ENCODE peak calls at places on chromosome 3, in four cellular contexts. R is ascending aorta, V is upper lobe of right lung, C is tibial artery. W is an unnamed sample.

GRCh38 chr3:126959921-126960603 is 22.9 kb upstream of the PLXNA1 start:
- DNase-seq in R (no peak), V (peak), C (no peak), W (peak)

GRCh38 chr3:65497846-65498245 is 540.9 kb downstream of the MAGI1 start:
- DNase-seq in C (no peak), V (no peak), R (no peak), W (no peak)

GRCh38 chr3:117989982-117990381 is 1044.7 kb downstream of the IGSF11 start:
- DNase-seq in R (no peak), V (no peak), C (no peak), W (no peak)

GRCh38 chr3:170797685-170798084 is 72.3 kb downstream of the RPL22L1 start:
- DNase-seq in V (no peak), R (no peak), C (no peak), W (no peak)

GRCh38 chr3:146265720-146266119 is 14.8 kb upstream of the PLSCR4 start:
- DNase-seq in R (no peak), C (no peak), V (no peak), W (no peak)

GRCh38 chr3:46663611-46664135 is 29.8 kb downstream of the ALS2CL start:
- DNase-seq in C (no peak), V (peak), R (peak), W (no peak)

GRCh38 chr3:66314455-66314854 is 93.7 kb downstream of the SLC25A26 start:
- DNase-seq in V (no peak), C (no peak), R (no peak), W (peak)

GRCh38 chr3:136464502-136464901 is 214.4 kb downstream of the PCCB start:
- DNase-seq in R (no peak), C (no peak), V (no peak), W (no peak)

GRCh38 chr3:95280711-95281352 is 1218.0 kb downstream of the NSUN3 start:
- DNase-seq in C (no peak), R (no peak), V (no peak), W (no peak)

GRCh38 chr3:188097786-188098185 is 56.2 kb upstream of the LPP start:
- DNase-seq in R (no peak), V (no peak), C (no peak), W (no peak)

DNA sequence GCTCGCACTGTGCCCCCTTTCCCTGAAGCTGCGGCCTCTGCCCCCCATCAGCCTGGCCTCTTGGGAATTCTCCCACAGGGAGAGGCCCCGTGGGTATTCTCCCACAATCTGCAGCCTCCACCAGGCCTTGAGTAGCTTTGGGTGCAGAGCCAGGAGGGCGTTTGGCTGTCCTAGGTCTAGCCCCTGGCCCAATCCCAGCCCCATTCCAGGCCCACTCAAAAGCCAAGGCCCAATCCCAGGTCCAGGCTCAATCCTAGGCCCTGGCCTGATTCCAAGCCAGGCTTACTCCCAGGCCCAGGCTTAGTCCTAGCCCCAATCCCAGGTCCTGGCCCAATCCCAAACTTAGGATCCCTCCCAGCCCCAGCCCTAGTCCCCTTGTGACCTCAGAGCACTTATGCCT is 59.8 kb downstream of the CHCHD4 start:
- DNase-seq in C (no peak), R (no peak), V (no peak), W (no peak)
- H3K4me3 ChIP-seq in C (no peak), R (no peak), V (no peak), W (no peak)

GRCh38 chr3:62036726-62037125 is 336.6 kb downstream of the FEZF2 start:
- DNase-seq in C (no peak), V (no peak), R (no peak), W (no peak)
- H3K4me3 ChIP-seq in C (no peak), V (no peak), R (no peak), W (no peak)

GRCh38 chr3:97291901-97292300 is 472.7 kb upstream of the ARL6 start:
- DNase-seq in R (no peak), C (no peak), V (peak), W (no peak)

GRCh38 chr3:97301114-97301513 is 463.4 kb upstream of the ARL6 start:
- DNase-seq in V (no peak), R (no peak), C (no peak), W (no peak)

GRCh38 chr3:97293596-97294131 is 470.9 kb upstream of the ARL6 start:
- DNase-seq in V (peak), C (no peak), R (no peak), W (no peak)

GRCh38 chr3:97297032-97297431 is 467.5 kb upstream of the ARL6 start:
- DNase-seq in R (no peak), V (no peak), C (no peak), W (no peak)
- H3K4me3 ChIP-seq in R (no peak), V (no peak), C (no peak), W (no peak)

DNA sequence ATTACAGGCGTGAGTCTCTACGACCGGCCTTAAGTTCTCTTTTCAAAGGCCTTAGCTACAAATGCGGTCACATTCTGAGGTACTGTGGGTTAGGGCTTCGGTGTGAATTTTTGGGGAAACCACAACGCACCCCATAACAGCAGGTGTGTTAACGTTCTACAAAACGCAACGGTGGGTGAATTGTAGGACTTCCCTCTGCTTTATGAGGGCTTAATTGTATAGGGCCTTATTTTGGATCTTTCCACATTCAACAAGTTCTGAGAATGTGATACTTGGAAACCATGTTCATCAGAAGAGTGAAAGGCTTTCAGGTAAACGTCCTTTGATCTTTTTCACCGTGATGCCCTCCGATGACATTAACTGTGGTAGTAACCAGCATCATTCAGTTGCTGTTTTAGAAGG is 998.6 kb upstream of the CFAP20DC start:
- DNase-seq in C (no peak), R (no peak), V (no peak), W (no peak)
- H3K4me3 ChIP-seq in C (no peak), R (no peak), V (no peak), W (no peak)

DNA sequence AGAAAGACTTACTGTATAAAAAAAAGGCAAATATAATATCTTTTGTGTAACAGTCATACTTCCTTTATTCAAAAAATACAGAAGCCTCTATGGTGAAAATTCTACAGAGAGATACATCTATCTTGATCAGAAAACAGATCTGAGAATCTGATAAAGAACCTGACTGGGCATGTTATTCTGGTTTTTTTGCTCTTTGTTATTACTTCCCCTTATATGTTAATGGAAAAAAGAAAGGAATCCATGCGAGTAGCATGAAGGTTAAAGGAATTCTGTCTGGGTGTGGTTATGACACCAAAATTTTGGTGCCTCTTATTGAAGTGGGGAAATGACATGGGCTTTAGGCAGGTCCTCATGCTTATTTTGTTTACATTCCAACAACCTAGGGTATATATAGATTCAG is 81.7 kb downstream of the BCHE start:
- DNase-seq in V (no peak), R (no peak), C (no peak), W (no peak)
- H3K4me3 ChIP-seq in V (no peak), R (no peak), C (no peak), W (no peak)

GRCh38 chr3:180036678-180037455 is at the start of gene PEX5L:
- DNase-seq in R (no peak), C (no peak), V (peak), W (peak)
- H3K4me3 ChIP-seq in R (peak), C (no peak), V (peak), W (peak)

W was measured in fibroblast of the aortic adventitia.